ENCODE peak calls at places on chromosome 11, in eight cellular contexts. One of them, this sample, is unnamed.

GRCh38 chr11:122633219-122633829 is 22.2 kb upstream of the UBASH3B start:
- DNase-seq in colonic mucosa: no peak
- DNase-seq in WERI-Rb-1: no peak
- DNase-seq in breast epithelium: no peak
- DNase-seq in left lung: no peak
- DNase-seq in fibroblast of mammary gland: peak; percentile 78
- DNase-seq in neural crest cell: no peak
- DNase-seq in choroid plexus epithelial cell: peak; percentile 88
- DNase-seq in this sample: no peak

GRCh38 chr11:123302751-123303195 is 107.7 kb upstream of the CLMP start:
- DNase-seq in colonic mucosa: no peak
- DNase-seq in WERI-Rb-1: no peak
- DNase-seq in breast epithelium: no peak
- DNase-seq in left lung: no peak
- DNase-seq in fibroblast of mammary gland: peak; percentile 59
- DNase-seq in neural crest cell: no peak
- DNase-seq in choroid plexus epithelial cell: peak; percentile 55
- DNase-seq in this sample: no peak

GRCh38 chr11:119764108-119764874 is 35.3 kb upstream of the NECTIN1 start:
- DNase-seq in colonic mucosa: no peak
- DNase-seq in WERI-Rb-1: peak; percentile 70
- DNase-seq in breast epithelium: no peak
- DNase-seq in left lung: no peak
- DNase-seq in fibroblast of mammary gland: peak; percentile 35
- DNase-seq in neural crest cell: no peak
- DNase-seq in choroid plexus epithelial cell: peak; percentile 77
- DNase-seq in this sample: no peak

GRCh38 chr11:13010737-13011342 is 1.7 kb downstream of the RASSF10 start:
- DNase-seq in colonic mucosa: peak; percentile 54
- DNase-seq in WERI-Rb-1: no peak
- DNase-seq in breast epithelium: no peak
- DNase-seq in left lung: peak; percentile 76
- DNase-seq in fibroblast of mammary gland: no peak
- DNase-seq in neural crest cell: peak; percentile 16
- DNase-seq in choroid plexus epithelial cell: no peak
- DNase-seq in this sample: peak; percentile 57

GRCh38 chr11:113446938-113447337 is 28.3 kb downstream of the DRD2 start:
- DNase-seq in colonic mucosa: no peak
- DNase-seq in WERI-Rb-1: peak; percentile 50
- DNase-seq in breast epithelium: no peak
- DNase-seq in left lung: no peak
- DNase-seq in fibroblast of mammary gland: no peak
- DNase-seq in neural crest cell: no peak
- DNase-seq in choroid plexus epithelial cell: no peak
- DNase-seq in this sample: no peak

GRCh38 chr11:119377112-119377901 is 4.2 kb downstream of the USP2 start:
- DNase-seq in colonic mucosa: no peak
- DNase-seq in WERI-Rb-1: no peak
- DNase-seq in breast epithelium: peak; percentile 46
- DNase-seq in left lung: peak; percentile 31
- DNase-seq in fibroblast of mammary gland: no peak
- DNase-seq in neural crest cell: no peak
- DNase-seq in choroid plexus epithelial cell: no peak
- DNase-seq in this sample: no peak

GRCh38 chr11:71397328-71397860 is 50.8 kb downstream of the DHCR7 start:
- DNase-seq in colonic mucosa: no peak
- DNase-seq in WERI-Rb-1: no peak
- DNase-seq in breast epithelium: no peak
- DNase-seq in left lung: no peak
- DNase-seq in fibroblast of mammary gland: no peak
- DNase-seq in neural crest cell: no peak
- DNase-seq in choroid plexus epithelial cell: no peak
- DNase-seq in this sample: no peak

GRCh38 chr11:23205156-23205871 is 345.0 kb upstream of the CCDC179 start:
- DNase-seq in colonic mucosa: no peak
- DNase-seq in WERI-Rb-1: no peak
- DNase-seq in breast epithelium: no peak
- DNase-seq in left lung: no peak
- DNase-seq in fibroblast of mammary gland: peak; percentile 21
- DNase-seq in neural crest cell: no peak
- DNase-seq in choroid plexus epithelial cell: peak; percentile 52
- DNase-seq in this sample: no peak

GRCh38 chr11:73175551-73176144 is 33.5 kb upstream of the FCHSD2 start:
- DNase-seq in colonic mucosa: no peak
- DNase-seq in WERI-Rb-1: no peak
- DNase-seq in breast epithelium: no peak
- DNase-seq in left lung: no peak
- DNase-seq in fibroblast of mammary gland: no peak
- DNase-seq in neural crest cell: no peak
- DNase-seq in choroid plexus epithelial cell: no peak
- DNase-seq in this sample: no peak

GRCh38 chr11:73172992-73173656 is 31.0 kb upstream of the FCHSD2 start:
- DNase-seq in colonic mucosa: no peak
- DNase-seq in WERI-Rb-1: no peak
- DNase-seq in breast epithelium: no peak
- DNase-seq in left lung: no peak
- DNase-seq in fibroblast of mammary gland: no peak
- DNase-seq in neural crest cell: no peak
- DNase-seq in choroid plexus epithelial cell: no peak
- DNase-seq in this sample: no peak

GRCh38 chr11:73174495-73174791 is 32.3 kb upstream of the FCHSD2 start:
- DNase-seq in colonic mucosa: no peak
- DNase-seq in WERI-Rb-1: no peak
- DNase-seq in breast epithelium: no peak
- DNase-seq in left lung: no peak
- DNase-seq in fibroblast of mammary gland: no peak
- DNase-seq in neural crest cell: no peak
- DNase-seq in choroid plexus epithelial cell: no peak
- DNase-seq in this sample: no peak

GRCh38 chr11:73171762-73172161 is 29.6 kb upstream of the FCHSD2 start:
- DNase-seq in colonic mucosa: no peak
- DNase-seq in WERI-Rb-1: no peak
- DNase-seq in breast epithelium: no peak
- DNase-seq in left lung: no peak
- DNase-seq in fibroblast of mammary gland: peak; percentile 31
- DNase-seq in neural crest cell: no peak
- DNase-seq in choroid plexus epithelial cell: no peak
- DNase-seq in this sample: no peak

DNA sequence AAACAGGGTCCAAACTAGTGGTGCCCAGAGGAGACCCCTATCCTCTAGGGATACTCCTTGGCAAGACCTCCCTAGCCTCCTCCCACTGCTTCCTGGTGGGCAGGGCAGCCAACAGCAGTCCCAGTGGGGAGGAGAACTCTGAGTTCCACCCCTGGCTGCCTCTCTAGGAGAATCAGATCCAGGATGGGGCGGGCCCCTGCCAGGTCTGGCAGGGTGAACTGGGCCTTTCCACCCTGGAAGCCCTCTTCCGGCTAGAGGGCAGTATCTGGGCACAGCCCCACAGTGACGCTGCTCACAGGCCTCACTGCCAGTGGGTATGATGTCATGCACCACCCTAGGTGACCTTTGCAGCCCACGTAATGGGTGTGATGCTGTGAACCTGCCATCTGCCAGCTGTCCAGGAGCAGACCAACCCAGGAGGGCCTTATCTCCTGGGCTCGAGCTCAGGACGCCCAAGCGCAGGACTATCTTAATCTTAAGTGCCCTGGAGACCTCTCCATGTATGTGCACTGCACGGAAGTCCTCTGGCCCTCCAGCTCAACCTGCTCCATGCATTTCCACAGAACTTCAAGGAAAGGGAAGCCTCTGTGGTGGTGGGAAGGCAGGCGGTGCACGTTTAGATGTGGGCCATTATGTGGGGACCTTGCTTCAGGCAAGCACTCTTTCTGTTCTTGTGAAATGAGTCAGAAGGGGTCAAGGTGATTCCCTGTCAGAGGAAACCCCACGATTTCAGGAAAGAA is 31.8 kb upstream of the FCHSD2 start:
- DNase-seq in colonic mucosa: no peak
- DNase-seq in WERI-Rb-1: no peak
- DNase-seq in breast epithelium: no peak
- DNase-seq in left lung: no peak
- DNase-seq in fibroblast of mammary gland: no peak
- DNase-seq in neural crest cell: no peak
- DNase-seq in choroid plexus epithelial cell: no peak
- DNase-seq in this sample: no peak
- TF ChIP-seq CTCF in colonic mucosa: no peak
- TF ChIP-seq CTCF in WERI-Rb-1: no peak
- TF ChIP-seq CTCF in breast epithelium: no peak
- TF ChIP-seq CTCF in left lung: no peak
- TF ChIP-seq CTCF in fibroblast of mammary gland: no peak
- TF ChIP-seq CTCF in neural crest cell: no peak
- TF ChIP-seq CTCF in choroid plexus epithelial cell: no peak
- TF ChIP-seq CTCF in this sample: no peak

DNA sequence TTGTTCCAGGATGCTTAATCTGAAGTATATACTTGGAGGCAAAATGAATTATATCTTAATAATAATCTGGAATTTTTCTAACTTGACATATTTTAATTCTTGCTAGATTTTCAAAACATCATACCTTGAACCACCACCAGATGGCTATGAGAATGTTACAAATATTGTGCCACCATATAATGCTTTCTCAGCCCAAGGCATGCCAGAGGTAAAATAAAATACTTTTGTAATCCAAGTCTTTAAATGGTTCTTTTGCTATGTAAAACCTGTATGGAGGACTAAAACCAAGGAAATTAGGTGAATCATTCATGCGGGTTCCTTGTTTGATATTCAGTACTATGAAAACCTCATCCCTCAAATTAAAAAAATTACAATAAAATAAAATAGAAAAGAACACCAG is 14.4 kb downstream of the NAALAD2 start:
- DNase-seq in colonic mucosa: no peak
- DNase-seq in WERI-Rb-1: no peak
- DNase-seq in breast epithelium: no peak
- DNase-seq in left lung: no peak
- DNase-seq in fibroblast of mammary gland: no peak
- DNase-seq in neural crest cell: no peak
- DNase-seq in choroid plexus epithelial cell: peak; percentile 30
- DNase-seq in this sample: no peak
- TF ChIP-seq CTCF in colonic mucosa: no peak
- TF ChIP-seq CTCF in WERI-Rb-1: no peak
- TF ChIP-seq CTCF in breast epithelium: no peak
- TF ChIP-seq CTCF in left lung: no peak
- TF ChIP-seq CTCF in fibroblast of mammary gland: no peak
- TF ChIP-seq CTCF in neural crest cell: peak; percentile 47
- TF ChIP-seq CTCF in choroid plexus epithelial cell: peak; percentile 32
- TF ChIP-seq CTCF in this sample: no peak

GRCh38 chr11:75203138-75203537 is 37.4 kb upstream of the TPBGL start:
- DNase-seq in colonic mucosa: no peak
- DNase-seq in WERI-Rb-1: no peak
- DNase-seq in breast epithelium: no peak
- DNase-seq in left lung: no peak
- DNase-seq in fibroblast of mammary gland: no peak
- DNase-seq in neural crest cell: no peak
- DNase-seq in choroid plexus epithelial cell: no peak
- DNase-seq in this sample: no peak

GRCh38 chr11:75202195-75202594 is 38.4 kb upstream of the TPBGL start:
- DNase-seq in colonic mucosa: no peak
- DNase-seq in WERI-Rb-1: no peak
- DNase-seq in breast epithelium: no peak
- DNase-seq in left lung: no peak
- DNase-seq in fibroblast of mammary gland: no peak
- DNase-seq in neural crest cell: no peak
- DNase-seq in choroid plexus epithelial cell: no peak
- DNase-seq in this sample: no peak

GRCh38 chr11:75203641-75204011 is 36.9 kb upstream of the TPBGL start:
- DNase-seq in colonic mucosa: no peak
- DNase-seq in WERI-Rb-1: no peak
- DNase-seq in breast epithelium: no peak
- DNase-seq in left lung: no peak
- DNase-seq in fibroblast of mammary gland: no peak
- DNase-seq in neural crest cell: no peak
- DNase-seq in choroid plexus epithelial cell: no peak
- DNase-seq in this sample: no peak

GRCh38 chr11:75204012-75204674 is 36.4 kb upstream of the TPBGL start:
- DNase-seq in colonic mucosa: no peak
- DNase-seq in WERI-Rb-1: no peak
- DNase-seq in breast epithelium: no peak
- DNase-seq in left lung: no peak
- DNase-seq in fibroblast of mammary gland: no peak
- DNase-seq in neural crest cell: no peak
- DNase-seq in choroid plexus epithelial cell: no peak
- DNase-seq in this sample: no peak

DNA sequence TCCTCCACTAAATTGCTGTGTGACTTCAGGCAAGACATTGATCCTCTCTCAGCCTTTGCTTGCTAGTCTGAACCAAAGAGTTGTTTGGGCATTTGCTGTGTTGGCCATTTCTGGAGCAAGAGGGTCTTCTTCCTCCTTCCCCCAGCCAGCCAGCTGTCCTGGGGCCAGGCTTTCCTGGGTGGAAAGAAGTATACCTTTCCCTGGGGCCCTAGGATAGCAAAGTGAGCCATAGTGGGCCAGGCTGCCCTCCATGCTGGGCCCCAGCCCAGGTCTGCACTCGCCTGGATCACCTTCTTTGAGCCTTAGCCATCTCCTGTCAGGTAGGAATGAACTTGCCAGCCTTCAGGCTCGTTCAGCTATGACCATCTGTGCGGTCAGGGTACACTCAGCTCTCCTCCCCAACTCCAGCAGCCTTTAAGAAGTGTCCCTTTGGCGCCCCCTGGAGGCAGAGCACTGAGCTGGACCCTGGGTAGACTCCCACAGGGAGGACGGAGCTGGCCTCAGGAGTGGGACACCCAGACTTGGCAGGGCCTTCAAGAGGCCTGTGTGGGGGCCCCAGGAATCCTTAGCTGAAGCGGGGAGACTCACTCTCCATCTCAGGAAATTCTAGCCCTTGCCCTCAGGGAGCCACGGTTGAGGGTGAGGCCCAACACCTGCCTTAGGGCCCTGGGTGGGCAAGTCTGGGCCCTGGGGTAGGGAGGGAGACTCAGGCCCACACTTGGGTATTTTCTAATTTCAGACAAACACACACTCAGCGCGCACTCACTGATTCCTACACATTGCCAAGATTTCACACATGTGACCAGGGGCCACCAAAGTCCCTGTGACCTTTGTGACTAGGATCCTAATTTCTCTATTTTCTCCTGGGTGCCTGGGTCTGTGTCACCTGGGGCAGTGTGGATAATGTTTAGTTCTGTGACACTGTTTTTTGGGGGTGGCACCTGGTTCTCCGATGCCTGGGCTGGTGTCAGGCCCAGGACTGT is 35.6 kb upstream of the TPBGL start:
- DNase-seq in colonic mucosa: peak; percentile 93
- DNase-seq in WERI-Rb-1: peak; percentile 95
- DNase-seq in breast epithelium: peak; percentile 73
- DNase-seq in left lung: peak; percentile 93
- DNase-seq in fibroblast of mammary gland: peak; percentile 80
- DNase-seq in neural crest cell: peak; percentile 94
- DNase-seq in choroid plexus epithelial cell: peak; percentile 88
- DNase-seq in this sample: peak; percentile 90
- TF ChIP-seq CTCF in colonic mucosa: peak; percentile 92
- TF ChIP-seq CTCF in WERI-Rb-1: peak; percentile 88
- TF ChIP-seq CTCF in breast epithelium: peak; percentile 64
- TF ChIP-seq CTCF in left lung: peak; percentile 92
- TF ChIP-seq CTCF in fibroblast of mammary gland: peak; percentile 93
- TF ChIP-seq CTCF in neural crest cell: peak; percentile 88
- TF ChIP-seq CTCF in choroid plexus epithelial cell: peak; percentile 95
- TF ChIP-seq CTCF in this sample: peak; percentile 89

GRCh38 chr11:44453213-44453612 is 112.2 kb upstream of the CD82 start:
- DNase-seq in colonic mucosa: no peak
- DNase-seq in WERI-Rb-1: no peak
- DNase-seq in breast epithelium: no peak
- DNase-seq in left lung: no peak
- DNase-seq in fibroblast of mammary gland: no peak
- DNase-seq in neural crest cell: no peak
- DNase-seq in choroid plexus epithelial cell: no peak
- DNase-seq in this sample: no peak

GRCh38 chr11:44457862-44458261 is 107.6 kb upstream of the CD82 start:
- DNase-seq in colonic mucosa: no peak
- DNase-seq in WERI-Rb-1: no peak
- DNase-seq in breast epithelium: no peak
- DNase-seq in left lung: no peak
- DNase-seq in fibroblast of mammary gland: no peak
- DNase-seq in neural crest cell: no peak
- DNase-seq in choroid plexus epithelial cell: no peak
- DNase-seq in this sample: no peak

GRCh38 chr11:44453871-44454270 is 111.6 kb upstream of the CD82 start:
- DNase-seq in colonic mucosa: no peak
- DNase-seq in WERI-Rb-1: no peak
- DNase-seq in breast epithelium: no peak
- DNase-seq in left lung: no peak
- DNase-seq in fibroblast of mammary gland: no peak
- DNase-seq in neural crest cell: no peak
- DNase-seq in choroid plexus epithelial cell: no peak
- DNase-seq in this sample: no peak

GRCh38 chr11:44454686-44455085 is 110.8 kb upstream of the CD82 start:
- DNase-seq in colonic mucosa: no peak
- DNase-seq in WERI-Rb-1: no peak
- DNase-seq in breast epithelium: no peak
- DNase-seq in left lung: no peak
- DNase-seq in fibroblast of mammary gland: no peak
- DNase-seq in neural crest cell: no peak
- DNase-seq in choroid plexus epithelial cell: no peak
- DNase-seq in this sample: no peak

GRCh38 chr11:44456544-44457270 is 108.8 kb upstream of the CD82 start:
- DNase-seq in colonic mucosa: no peak
- DNase-seq in WERI-Rb-1: no peak
- DNase-seq in breast epithelium: no peak
- DNase-seq in left lung: no peak
- DNase-seq in fibroblast of mammary gland: no peak
- DNase-seq in neural crest cell: no peak
- DNase-seq in choroid plexus epithelial cell: no peak
- DNase-seq in this sample: no peak
- TF ChIP-seq CTCF in colonic mucosa: no peak
- TF ChIP-seq CTCF in WERI-Rb-1: peak; percentile 6
- TF ChIP-seq CTCF in breast epithelium: no peak
- TF ChIP-seq CTCF in left lung: peak; percentile 25
- TF ChIP-seq CTCF in fibroblast of mammary gland: no peak
- TF ChIP-seq CTCF in neural crest cell: no peak
- TF ChIP-seq CTCF in choroid plexus epithelial cell: peak; percentile 36
- TF ChIP-seq CTCF in this sample: peak; percentile 21

This sample was measured in lower lobe of right lung.